ENCODE peak calls at places on chromosomes 4 and X, in four cellular contexts. G is body of pancreas, O is tibial nerve, C is Peyer's patch. H is an unnamed sample. For H3K9me3, the result is how much of the 10 kb centered on the place peaks cover.

GRCh38 chrX:118548831-118549230 is 53.2 kb downstream of the DOCK11 start:
- DNase-seq in G (no peak), O (no peak), C (no peak), H (no peak)

GRCh38 chrX:14073561-14073960 is 43.9 kb upstream of the GEMIN8 start:
- DNase-seq in G (no peak), O (no peak), C (no peak), H (no peak)

GRCh38 chrX:105634180-105634579 is 188.2 kb upstream of the NRK start:
- DNase-seq in G (no peak), O (no peak), C (no peak), H (no peak)

GRCh38 chrX:134525086-134525792 is 65.3 kb downstream of the HPRT1 start:
- DNase-seq in G (no peak), O (no peak), C (no peak), H (no peak)

GRCh38 chr4:69060651-69061308 is 35.5 kb upstream of the UGT2B7 start:
- DNase-seq in G (no peak), O (no peak), C (no peak), H (no peak)

GRCh38 chr4:97646997-97647396 is 496.3 kb downstream of the STPG2 start:
- DNase-seq in G (no peak), O (no peak), C (no peak), H (no peak)

GRCh38 chrX:45743081-45743533 is 542.4 kb upstream of the DIPK2B start:
- DNase-seq in G (no peak), O (no peak), C (no peak), H (no peak)

GRCh38 chrX:40544343-40545250 is 36.2 kb upstream of the ATP6AP2 start:
- DNase-seq in G (no peak), O (no peak), C (no peak), H (no peak)

GRCh38 chr4:158159054-158159717 is 13.6 kb downstream of the GASK1B start:
- DNase-seq in G (no peak), O (no peak), C (no peak), H (no peak)

GRCh38 chr4:102174800-102175199 is 170.5 kb downstream of the SLC39A8 start:
- DNase-seq in G (no peak), O (no peak), C (no peak), H (no peak)

GRCh38 chr4:118353452-118353851 is 649 bp upstream of the PRSS12 start:
- DNase-seq in G (no peak), O (no peak), C (no peak), H (no peak)
- H3K27ac ChIP-seq in G (no peak), O (no peak), C (no peak), H (no peak)

DNA sequence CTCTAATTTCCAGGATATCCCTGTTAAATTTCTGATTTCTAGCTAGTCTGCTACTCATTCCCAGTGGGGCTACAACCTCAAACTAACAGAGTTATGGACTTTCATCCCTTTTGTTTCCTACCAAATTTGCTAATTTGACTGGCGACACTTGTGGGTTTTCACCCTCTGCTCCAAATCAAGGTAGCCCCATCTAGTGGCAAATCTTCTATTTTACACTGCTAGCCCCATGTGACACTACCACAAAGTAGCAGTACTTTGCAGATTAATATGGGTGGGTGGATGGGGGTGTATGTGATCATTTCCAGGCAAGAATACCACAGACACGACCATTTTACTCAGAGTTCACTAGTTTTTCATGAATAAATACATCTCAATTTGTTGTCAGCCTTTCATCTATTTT is 150.3 kb downstream of the MSL3 start:
- DNase-seq in G (no peak), O (no peak), C (no peak), H (no peak)
- TF ChIP-seq CTCF in G (no peak), O (no peak), C (no peak), H (no peak)

DNA sequence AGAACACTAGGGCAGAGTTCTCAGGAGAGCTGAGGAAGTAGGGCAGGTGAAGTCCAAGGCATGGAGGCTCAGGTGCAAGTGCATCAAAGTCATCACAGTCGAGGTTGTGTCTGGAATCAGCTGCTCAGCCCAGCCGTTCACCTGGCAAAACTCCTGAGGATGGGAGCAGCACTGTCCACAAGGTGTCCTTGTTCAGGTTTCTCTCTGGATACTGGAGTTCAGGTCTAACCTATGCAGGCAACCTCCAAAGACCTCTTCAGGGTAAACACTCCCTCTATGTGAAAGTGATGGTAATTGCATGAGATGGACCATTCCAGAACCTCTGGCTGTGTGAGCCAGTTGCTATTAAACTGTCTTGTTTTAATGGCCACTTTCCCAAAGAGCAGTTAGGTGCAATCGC is 120.2 kb upstream of the PSAPL1 start:
- DNase-seq in G (no peak), O (no peak), C (no peak), H (no peak)
- H3K9me3 ChIP-seq in G (under half), O (under half), C (under half), H (under half)

GRCh38 chr4:56907009-56907408 is 691 bp upstream of the REST start:
- DNase-seq in G (peak), O (no peak), C (no peak), H (no peak)

GRCh38 chr4:56908206-56909082 is 744 bp downstream of the REST start:
- DNase-seq in G (peak), O (peak), C (peak), H (peak)

GRCh38 chr4:56910172-56910967 is 2.7 kb downstream of the REST start:
- DNase-seq in G (no peak), O (no peak), C (no peak), H (no peak)

GRCh38 chr4:56907489-56908205 is at the start of gene REST:
- DNase-seq in G (peak), O (peak), C (peak), H (peak)

GRCh38 chr4:56909083-56909981 is 1.6 kb downstream of the REST start:
- DNase-seq in G (peak), O (peak), C (no peak), H (peak)
- H3K27ac ChIP-seq in G (peak), O (peak), C (peak), H (peak)

GRCh38 chr4:8195431-8195830 is 3.7 kb upstream of the SH3TC1 start:
- DNase-seq in G (no peak), O (no peak), C (no peak), H (no peak)

GRCh38 chr4:8194306-8195242 is 4.5 kb upstream of the SH3TC1 start:
- DNase-seq in G (no peak), O (no peak), C (no peak), H (no peak)

GRCh38 chr4:8195841-8196460 is 3.1 kb upstream of the SH3TC1 start:
- DNase-seq in G (no peak), O (no peak), C (no peak), H (no peak)

GRCh38 chr4:8191136-8191747 is 7.8 kb upstream of the SH3TC1 start:
- DNase-seq in G (no peak), O (peak), C (no peak), H (no peak)

GRCh38 chr4:8192748-8193738 is 6.0 kb upstream of the SH3TC1 start:
- DNase-seq in G (peak), O (peak), C (no peak), H (no peak)
- TF ChIP-seq CTCF in G (peak), O (peak), C (no peak), H (no peak)

GRCh38 chrX:63746278-63746677 is 38.7 kb downstream of the ARHGEF9 start:
- DNase-seq in G (no peak), O (no peak), C (no peak), H (no peak)

GRCh38 chrX:63746715-63747114 is 38.3 kb downstream of the ARHGEF9 start:
- DNase-seq in G (no peak), O (no peak), C (no peak), H (no peak)

GRCh38 chrX:63744850-63745249 is 40.2 kb downstream of the ARHGEF9 start:
- DNase-seq in G (no peak), O (no peak), C (no peak), H (no peak)

GRCh38 chrX:63740382-63740781 is 44.6 kb downstream of the ARHGEF9 start:
- DNase-seq in G (no peak), O (no peak), C (no peak), H (no peak)

GRCh38 chrX:63743596-63743995 is 41.4 kb downstream of the ARHGEF9 start:
- DNase-seq in G (no peak), O (no peak), C (no peak), H (no peak)
- H3K9me3 ChIP-seq in G (under half), O (under half), C (under half), H (under half)

GRCh38 chr4:16031554-16032381 is 52.1 kb downstream of the PROM1 start:
- DNase-seq in G (no peak), O (no peak), C (no peak), H (no peak)

GRCh38 chr4:16029329-16029728 is 54.5 kb downstream of the PROM1 start:
- DNase-seq in G (no peak), O (no peak), C (no peak), H (no peak)

GRCh38 chr4:16032382-16032743 is 51.5 kb downstream of the PROM1 start:
- DNase-seq in G (no peak), O (no peak), C (no peak), H (no peak)

GRCh38 chr4:16027626-16028025 is 56.2 kb downstream of the PROM1 start:
- DNase-seq in G (no peak), O (no peak), C (no peak), H (no peak)

GRCh38 chr4:16029886-16030285 is 53.9 kb downstream of the PROM1 start:
- DNase-seq in G (no peak), O (no peak), C (no peak), H (no peak)
- H3K27ac ChIP-seq in G (no peak), O (no peak), C (no peak), H (no peak)

GRCh38 chrX:19007011-19007410 is 23.1 kb upstream of the PHKA2 start:
- DNase-seq in G (no peak), O (no peak), C (no peak), H (no peak)

GRCh38 chrX:19007868-19008267 is 24.0 kb upstream of the PHKA2 start:
- DNase-seq in G (no peak), O (no peak), C (no peak), H (no peak)

GRCh38 chrX:19003756-19004155 is 19.8 kb upstream of the PHKA2 start:
- DNase-seq in G (no peak), O (no peak), C (no peak), H (no peak)

GRCh38 chrX:19005909-19006308 is 22.0 kb upstream of the PHKA2 start:
- DNase-seq in G (no peak), O (no peak), C (no peak), H (no peak)
- TF ChIP-seq CTCF in G (no peak), O (no peak), C (no peak), H (no peak)

GRCh38 chr4:95830647-95831046 is 9.2 kb upstream of the PDHA2 start:
- DNase-seq in G (no peak), O (no peak), C (no peak), H (no peak)

GRCh38 chr4:95835672-95836071 is 4.2 kb upstream of the PDHA2 start:
- DNase-seq in G (no peak), O (no peak), C (no peak), H (no peak)

GRCh38 chr4:95838192-95838591 is 1.7 kb upstream of the PDHA2 start:
- DNase-seq in G (no peak), O (no peak), C (no peak), H (no peak)

DNA sequence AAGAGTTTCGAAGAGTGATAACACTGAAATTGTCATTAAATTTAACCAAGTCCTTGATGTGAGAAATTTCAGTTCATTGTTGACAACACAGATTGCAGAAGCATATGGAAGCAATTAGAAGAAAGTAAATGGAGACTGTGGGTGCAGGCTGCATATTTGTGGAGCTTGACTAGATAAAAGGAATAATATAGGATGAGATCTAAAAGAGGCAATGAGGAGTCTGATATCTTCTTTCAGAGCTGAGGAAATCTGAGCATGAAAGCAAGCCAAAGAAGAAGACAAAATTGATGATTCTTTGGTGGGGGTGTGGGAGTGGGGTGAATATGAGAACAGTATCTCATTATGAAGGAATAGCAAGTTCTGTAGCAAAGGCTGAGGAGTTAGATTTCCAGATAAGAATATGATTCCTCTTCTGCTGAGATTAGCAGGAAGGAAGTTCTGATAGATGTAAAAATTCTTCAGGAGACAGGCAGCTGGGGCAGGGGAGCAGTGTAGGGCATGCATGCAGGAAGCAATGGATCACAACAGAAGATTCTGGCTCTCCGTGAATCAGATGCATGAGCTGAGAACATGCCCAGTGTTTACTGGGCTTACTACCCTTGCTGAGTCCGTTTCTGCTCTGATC is 6.1 kb upstream of the PDHA2 start:
- DNase-seq in G (no peak), O (no peak), C (no peak), H (no peak)
- H3K9me3 ChIP-seq in G (under half), O (under half), C (under half), H (under half)

H was measured in CD4-positive, alpha-beta T cell.